ENCODE peak calls at places on chromosome 11, in six cellular contexts. G is effector memory CD8-positive, alpha-beta T cell; M is HL-60; A is AG20443; E is thoracic aorta; K is RWPE1. Z is an unnamed sample.

GRCh38 chr11:63869686-63870085 is 30.8 kb downstream of the MARK2 start:
- DNase-seq in G (peak), M (no peak), A (no peak), E (no peak), K (no peak), Z (no peak)

GRCh38 chr11:63505857-63506528 is at the start of gene LGALS12:
- DNase-seq in G (no peak), M (peak), A (no peak), E (no peak), K (no peak), Z (no peak)

GRCh38 chr11:119635776-119636175 is 93.2 kb downstream of the NECTIN1 start:
- DNase-seq in G (no peak), M (no peak), A (no peak), E (no peak), K (no peak), Z (no peak)

GRCh38 chr11:44701276-44701675 is 25.5 kb upstream of the TSPAN18 start:
- DNase-seq in G (no peak), M (no peak), A (no peak), E (no peak), K (no peak), Z (no peak)

GRCh38 chr11:72787262-72788104 is 6.4 kb downstream of the STARD10 start:
- DNase-seq in G (no peak), M (peak), A (no peak), E (no peak), K (no peak), Z (peak)

GRCh38 chr11:72519220-72519881 is 85.0 kb upstream of the CLPB start:
- DNase-seq in G (no peak), M (no peak), A (peak), E (no peak), K (no peak), Z (no peak)

GRCh38 chr11:73293356-73293936 is 14.6 kb upstream of the ARHGEF17 start:
- DNase-seq in G (no peak), M (no peak), A (no peak), E (no peak), K (no peak), Z (no peak)

GRCh38 chr11:94623120-94623735 is 56.1 kb downstream of the PIWIL4 start:
- DNase-seq in G (peak), M (peak), A (peak), E (no peak), K (peak), Z (peak)

GRCh38 chr11:118785362-118785761 is 5.6 kb downstream of the DDX6 start:
- DNase-seq in G (no peak), M (no peak), A (no peak), E (no peak), K (no peak), Z (no peak)

GRCh38 chr11:14015711-14016110 is 53.2 kb downstream of the SPON1 start:
- DNase-seq in G (no peak), M (no peak), A (peak), E (no peak), K (peak), Z (peak)